ENCODE peak calls at places on chromosomes 7 and 10, in six cellular contexts. L, V, A, N, P and F are unnamed samples.

GRCh38 chr10:34434119-34434594 is 380.9 kb downstream of the PARD3 start:
- DNase-seq in N (no peak), L (peak; percentile 39), A (no peak), V (no peak), P (no peak), F (peak; percentile 3)

GRCh38 chr7:142855756-142856564 is 1.1 kb downstream of the EPHB6 start:
- DNase-seq in A (no peak), V (peak; percentile 62), N (no peak), L (no peak), P (no peak), F (no peak)

GRCh38 chr7:25864943-25865633 is 286.9 kb upstream of the NFE2L3 start:
- DNase-seq in P (no peak), A (no peak), L (no peak), N (no peak), V (no peak), F (no peak)

GRCh38 chr7:25619963-25620799 is 391.9 kb upstream of the NPVF start:
- DNase-seq in L (no peak), V (peak; percentile 47), N (peak; percentile 96), P (no peak), A (no peak), F (no peak)

GRCh38 chr7:37439282-37440021 is 9.2 kb downstream of the ELMO1 start:
- DNase-seq in L (no peak), V (no peak), N (no peak), P (no peak), A (no peak), F (no peak)

GRCh38 chr10:16520900-16521299 is 779 bp downstream of the C1QL3 start:
- DNase-seq in L (peak; percentile 62), P (no peak), V (peak; percentile 51), N (peak; percentile 4), A (no peak), F (no peak)

GRCh38 chr7:25124485-25125136 is 449 bp downstream of the CYCS start:
- DNase-seq in L (peak; percentile 29), V (no peak), P (no peak), N (peak; percentile 30), A (no peak), F (peak; percentile 8)

GRCh38 chr10:74675527-74675926 is 150.9 kb upstream of the KAT6B start:
- DNase-seq in P (no peak), N (no peak), L (no peak), V (no peak), A (no peak), F (no peak)

GRCh38 chr7:17807242-17807641 is 133.1 kb downstream of the SNX13 start:
- DNase-seq in P (no peak), A (no peak), N (no peak), V (no peak), L (no peak), F (no peak)

GRCh38 chr10:7130191-7130911 is 280.5 kb downstream of the SFMBT2 start:
- DNase-seq in A (no peak), N (no peak), V (no peak), P (no peak), L (no peak), F (no peak)

GRCh38 chr10:61319550-61320256 is 133.5 kb downstream of the TMEM26 start:
- DNase-seq in V (no peak), L (no peak), N (no peak), A (no peak), P (no peak), F (no peak)

GRCh38 chr7:114269714-114270113 is 144.9 kb upstream of the FOXP2 start:
- DNase-seq in V (no peak), N (no peak), P (no peak), L (no peak), A (no peak), F (no peak)

GRCh38 chr10:79266543-79267312 is 80.5 kb upstream of the PPIF start:
- DNase-seq in V (peak; percentile 69), A (peak; percentile 98), P (no peak), L (peak; percentile 94), N (no peak), F (peak; percentile 51)

GRCh38 chr7:27150568-27151340 is 1.6 kb downstream of the HOXA3 start:
- DNase-seq in L (peak; percentile 91), N (peak; percentile 60), A (peak; percentile 100), P (no peak), V (peak; percentile 79), F (no peak)

GRCh38 chr10:77907900-77908717 is 18.4 kb downstream of the DLG5 start:
- DNase-seq in N (no peak), A (no peak), L (no peak), P (no peak), V (no peak), F (no peak)

GRCh38 chr7:74380720-74381119 is 73.0 kb upstream of the GTF2IRD1 start:
- DNase-seq in L (no peak), A (no peak), V (no peak), N (no peak), P (no peak), F (no peak)

GRCh38 chr10:14616465-14616864 is 158.2 kb downstream of the FAM107B start:
- DNase-seq in A (no peak), N (no peak), V (no peak), P (no peak), L (no peak), F (no peak)

GRCh38 chr10:3229815-3230214 is 57.2 kb upstream of the PITRM1 start:
- DNase-seq in A (no peak), P (no peak), V (no peak), L (peak; percentile 13), N (no peak), F (no peak)

GRCh38 chr7:47349401-47349800 is 232.5 kb downstream of the TNS3 start:
- DNase-seq in P (no peak), V (no peak), A (no peak), N (no peak), L (no peak), F (no peak)

GRCh38 chr10:97726636-97727178 is 10.2 kb upstream of the ZFYVE27 start:
- DNase-seq in A (peak; percentile 60), V (no peak), N (no peak), P (no peak), L (peak; percentile 72), F (no peak)

GRCh38 chr10:103238506-103239252 is 7.0 kb upstream of the RPEL1 start:
- DNase-seq in V (peak; percentile 40), N (no peak), A (no peak), P (no peak), L (peak; percentile 61), F (no peak)

GRCh38 chr7:41984888-41985287 is 252.1 kb downstream of the GLI3 start:
- DNase-seq in A (peak; percentile 61), P (no peak), L (peak; percentile 73), V (no peak), N (no peak), F (no peak)

GRCh38 chr10:69874464-69874863 is 72.8 kb downstream of the COL13A1 start:
- DNase-seq in V (no peak), N (peak; percentile 24), L (peak; percentile 80), P (no peak), A (peak; percentile 89), F (no peak)

GRCh38 chr7:77800158-77800557 is 1.6 kb downstream of the PHTF2 start:
- DNase-seq in V (no peak), L (peak; percentile 9), N (no peak), P (no peak), A (no peak), F (no peak)